ENCODE peak calls at places on chromosomes 16 and 17, in five cellular contexts. B is AML-193; H is pulmonary artery endothelial cell; M is stimulated activated CD4-positive, alpha-beta T cell treated with anti-CD3 and anti-CD28 coated beads, TNF-alpha, amount 100 ng/mL, for 24 hours; Q is left ventricle myocardium inferior. L is an unnamed sample.

GRCh38 chr17:3512512-3513171 is 36.8 kb downstream of the ASPA start:
- DNase-seq in M (no peak), B (no peak), Q (peak), H (no peak), L (no peak)

GRCh38 chr17:75260679-75261335 is 599 bp downstream of the GGA3 start:
- DNase-seq in M (no peak), B (no peak), H (no peak), Q (no peak), L (peak)

GRCh38 chr17:36878216-36878615 is 59.1 kb upstream of the LHX1 start:
- DNase-seq in H (no peak), B (no peak), Q (no peak), M (no peak), L (no peak)

GRCh38 chr16:56950881-56951771 is 10.6 kb upstream of the CETP start:
- DNase-seq in M (no peak), H (no peak), Q (peak), B (peak), L (peak)

GRCh38 chr16:270381-271255 is 5.1 kb downstream of the RGS11 start:
- DNase-seq in H (no peak), B (no peak), M (no peak), Q (no peak), L (no peak)

GRCh38 chr17:17565471-17566365 is 25.8 kb downstream of the PEMT start:
- DNase-seq in Q (no peak), B (no peak), H (no peak), M (no peak), L (no peak)

GRCh38 chr16:78884199-78884598 is 716.3 kb downstream of the MAF start:
- DNase-seq in H (no peak), Q (no peak), M (no peak), B (no peak), L (no peak)

GRCh38 chr16:88649924-88650748 is 717 bp downstream of the CYBA start:
- DNase-seq in Q (peak), M (no peak), B (peak), H (no peak), L (no peak)

GRCh38 chr17:77286641-77287431 is 146.1 kb downstream of the SEC14L1 start:
- DNase-seq in B (no peak), M (no peak), H (peak), Q (peak), L (peak)

GRCh38 chr16:89409161-89409711 is 81.1 kb downstream of the ANKRD11 start:
- DNase-seq in B (no peak), Q (no peak), H (no peak), M (no peak), L (peak)

L was measured in dermis microvascular lymphatic vessel endothelial cell.